ENCODE peak calls at places on chromosome 16, in eight cellular contexts. C is anterior cingulate cortex; L is HFF-Myc; S is effector memory CD4-positive, alpha-beta T cell; P is AG04450; F is immature natural killer cell; G is Peyer's patch; M is stimulated activated CD8-positive, alpha-beta memory T cell treated with anti-CD3 and anti-CD28 coated beads, Interleukin-12 subunit alpha, Interleukin-12 subunit beta, amount 100 ng/mL, for 1 hour. U is an unnamed sample.

GRCh38 chr16:17162560-17162959 is 308.2 kb downstream of the XYLT1 start:
- DNase-seq in G (no peak), F (no peak), S (no peak), M (no peak), L (no peak), P (no peak), C (no peak), U (no peak)

GRCh38 chr16:56451753-56452689 is 667 bp downstream of the OGFOD1 start:
- DNase-seq in L (peak; percentile 14), G (no peak), P (no peak), M (no peak), S (no peak), C (no peak), F (no peak), U (peak; percentile 55)

GRCh38 chr16:57041182-57042156 is 50.9 kb upstream of the CPNE2 start:
- DNase-seq in S (peak; percentile 80), C (no peak), F (peak; percentile 81), P (no peak), M (peak; percentile 76), L (no peak), G (no peak), U (no peak)

GRCh38 chr16:88497561-88498420 is 44.7 kb downstream of the ZFPM1 start:
- DNase-seq in P (no peak), C (no peak), M (no peak), L (no peak), G (no peak), S (no peak), F (no peak), U (no peak)

GRCh38 chr16:81616321-81617020 is 162.6 kb upstream of the PLCG2 start:
- DNase-seq in C (peak; percentile 34), S (peak; percentile 70), F (peak; percentile 83), G (peak; percentile 71), M (peak; percentile 50), P (no peak), L (no peak), U (no peak)

GRCh38 chr16:85134794-85135153 is 22.5 kb upstream of the CIBAR2 start:
- DNase-seq in P (no peak), M (no peak), C (no peak), G (no peak), F (no peak), S (no peak), L (no peak), U (no peak)

GRCh38 chr16:76450890-76451289 is 173.7 kb downstream of the CNTNAP4 start:
- DNase-seq in P (no peak), G (no peak), M (no peak), L (no peak), S (no peak), F (no peak), C (no peak), U (no peak)

GRCh38 chr16:6032438-6032837 is 934.8 kb upstream of the EEF2KMT start:
- DNase-seq in S (no peak), F (no peak), L (no peak), M (no peak), G (no peak), P (no peak), C (no peak), U (no peak)

GRCh38 chr16:57664662-57665025 is 3.5 kb upstream of the ADGRG3 start:
- DNase-seq in S (no peak), F (no peak), P (no peak), C (no peak), M (no peak), G (no peak), L (no peak), U (no peak)

GRCh38 chr16:88464447-88465318 is 11.6 kb downstream of the ZFPM1 start:
- DNase-seq in C (no peak), L (no peak), M (no peak), P (no peak), G (no peak), F (peak; percentile 67), S (no peak), U (no peak)

GRCh38 chr16:3610698-3611144 is 685 bp downstream of the SLX4 start:
- DNase-seq in L (no peak), P (no peak), G (no peak), F (no peak), S (no peak), C (no peak), M (no peak), U (no peak)

GRCh38 chr16:69057400-69058378 is 47.8 kb upstream of the HAS3 start:
- DNase-seq in L (no peak), M (no peak), G (no peak), P (no peak), S (no peak), F (no peak), C (no peak), U (peak; percentile 61)

GRCh38 chr16:76278976-76279375 is 1.8 kb downstream of the CNTNAP4 start:
- DNase-seq in P (no peak), S (no peak), L (no peak), G (no peak), F (no peak), M (no peak), C (no peak), U (no peak)

GRCh38 chr16:75379911-75380847 is 53.1 kb downstream of the CFDP1 start:
- DNase-seq in S (peak; percentile 24), M (no peak), F (peak; percentile 10), P (no peak), L (no peak), C (no peak), G (no peak), U (no peak)

GRCh38 chr16:12868169-12868568 is 33.2 kb upstream of the SHISA9 start:
- DNase-seq in C (no peak), L (no peak), P (no peak), M (no peak), G (no peak), S (no peak), F (no peak), U (no peak)

GRCh38 chr16:85238233-85238647 is 126.0 kb upstream of the CIBAR2 start:
- DNase-seq in G (no peak), L (no peak), C (peak; percentile 12), M (no peak), F (no peak), P (peak; percentile 93), S (no peak), U (no peak)

GRCh38 chr16:20897253-20897896 is 2.8 kb downstream of the DCUN1D3 start:
- DNase-seq in C (no peak), S (no peak), F (no peak), M (no peak), P (no peak), L (no peak), G (no peak), U (peak; percentile 51)

GRCh38 chr16:57600952-57601580 is 27.4 kb upstream of the ADGRG1 start:
- DNase-seq in G (no peak), S (no peak), C (no peak), P (no peak), F (no peak), M (no peak), L (no peak), U (no peak)